ENCODE peak calls at places on chromosomes 13 and 19, in nine cellular contexts. One of them, this sample, is unnamed.

GRCh38 chr13:44930907-44931676 is 58.2 kb downstream of the NUFIP1 start:
- DNase-seq in fibroblast of mammary gland: no peak
- DNase-seq in WERI-Rb-1: no peak
- DNase-seq in upper lobe of left lung: no peak
- DNase-seq in HCT116: no peak
- DNase-seq in GM12878: no peak
- DNase-seq in WTC11: no peak
- DNase-seq in colonic mucosa: no peak
- DNase-seq in lung: no peak
- DNase-seq in this sample: no peak

GRCh38 chr13:25662516-25662915 is 290.7 kb downstream of the ATP8A2 start:
- DNase-seq in upper lobe of left lung: no peak
- DNase-seq in lung: no peak
- DNase-seq in colonic mucosa: no peak
- DNase-seq in WTC11: no peak
- DNase-seq in HCT116: no peak
- DNase-seq in WERI-Rb-1: no peak
- DNase-seq in fibroblast of mammary gland: no peak
- DNase-seq in GM12878: no peak
- DNase-seq in this sample: no peak

GRCh38 chr13:88800505-88800904 is 1129.3 kb downstream of the SLITRK5 start:
- DNase-seq in colonic mucosa: no peak
- DNase-seq in WERI-Rb-1: no peak
- DNase-seq in GM12878: no peak
- DNase-seq in lung: no peak
- DNase-seq in upper lobe of left lung: no peak
- DNase-seq in fibroblast of mammary gland: no peak
- DNase-seq in HCT116: no peak
- DNase-seq in WTC11: no peak
- DNase-seq in this sample: no peak

GRCh38 chr13:107351305-107351704 is 783.4 kb upstream of the ARGLU1 start:
- DNase-seq in upper lobe of left lung: no peak
- DNase-seq in GM12878: no peak
- DNase-seq in WERI-Rb-1: no peak
- DNase-seq in HCT116: no peak
- DNase-seq in lung: no peak
- DNase-seq in WTC11: no peak
- DNase-seq in fibroblast of mammary gland: no peak
- DNase-seq in colonic mucosa: no peak
- DNase-seq in this sample: no peak

GRCh38 chr19:4069331-4069959 is 2.7 kb upstream of the ZBTB7A start:
- DNase-seq in lung: no peak
- DNase-seq in fibroblast of mammary gland: no peak
- DNase-seq in colonic mucosa: peak
- DNase-seq in WERI-Rb-1: no peak
- DNase-seq in GM12878: no peak
- DNase-seq in HCT116: no peak
- DNase-seq in WTC11: no peak
- DNase-seq in upper lobe of left lung: peak
- DNase-seq in this sample: no peak

GRCh38 chr19:35264281-35265125 is 4.3 kb upstream of the USF2 start:
- DNase-seq in WERI-Rb-1: peak
- DNase-seq in GM12878: no peak
- DNase-seq in colonic mucosa: no peak
- DNase-seq in HCT116: no peak
- DNase-seq in upper lobe of left lung: peak
- DNase-seq in WTC11: peak
- DNase-seq in fibroblast of mammary gland: no peak
- DNase-seq in lung: no peak
- DNase-seq in this sample: no peak

GRCh38 chr19:54554896-54555295 is 18.7 kb upstream of the LILRA2 start:
- DNase-seq in upper lobe of left lung: no peak
- DNase-seq in GM12878: no peak
- DNase-seq in lung: no peak
- DNase-seq in colonic mucosa: no peak
- DNase-seq in fibroblast of mammary gland: no peak
- DNase-seq in HCT116: no peak
- DNase-seq in WTC11: no peak
- DNase-seq in WERI-Rb-1: no peak
- DNase-seq in this sample: no peak

GRCh38 chr19:45363861-45364459 is 6.4 kb downstream of the ERCC2 start:
- DNase-seq in WERI-Rb-1: no peak
- DNase-seq in WTC11: no peak
- DNase-seq in upper lobe of left lung: no peak
- DNase-seq in lung: no peak
- DNase-seq in HCT116: no peak
- DNase-seq in GM12878: no peak
- DNase-seq in fibroblast of mammary gland: no peak
- DNase-seq in colonic mucosa: no peak
- DNase-seq in this sample: no peak

GRCh38 chr19:20660473-20660872 is 898 bp downstream of the ZNF626 start:
- DNase-seq in lung: no peak
- DNase-seq in GM12878: no peak
- DNase-seq in HCT116: no peak
- DNase-seq in colonic mucosa: no peak
- DNase-seq in upper lobe of left lung: no peak
- DNase-seq in fibroblast of mammary gland: no peak
- DNase-seq in WERI-Rb-1: no peak
- DNase-seq in WTC11: peak
- DNase-seq in this sample: no peak

GRCh38 chr13:113358653-113359052 is 5.3 kb downstream of the GRTP1 start:
- DNase-seq in lung: no peak
- DNase-seq in WTC11: no peak
- DNase-seq in HCT116: no peak
- DNase-seq in WERI-Rb-1: no peak
- DNase-seq in fibroblast of mammary gland: no peak
- DNase-seq in GM12878: no peak
- DNase-seq in upper lobe of left lung: no peak
- DNase-seq in colonic mucosa: no peak
- DNase-seq in this sample: no peak

GRCh38 chr19:41799444-41800000 is 3.1 kb downstream of the CEACAM3 start:
- DNase-seq in GM12878: no peak
- DNase-seq in WTC11: no peak
- DNase-seq in upper lobe of left lung: no peak
- DNase-seq in HCT116: no peak
- DNase-seq in lung: peak
- DNase-seq in fibroblast of mammary gland: no peak
- DNase-seq in colonic mucosa: no peak
- DNase-seq in WERI-Rb-1: peak
- DNase-seq in this sample: no peak

GRCh38 chr13:98050041-98050466 is 92.8 kb upstream of the FARP1 start:
- DNase-seq in lung: no peak
- DNase-seq in colonic mucosa: no peak
- DNase-seq in HCT116: no peak
- DNase-seq in WERI-Rb-1: no peak
- DNase-seq in WTC11: no peak
- DNase-seq in upper lobe of left lung: no peak
- DNase-seq in fibroblast of mammary gland: peak
- DNase-seq in GM12878: no peak
- DNase-seq in this sample: no peak

GRCh38 chr13:73544175-73544574 is 485.4 kb downstream of the KLF5 start:
- DNase-seq in WERI-Rb-1: no peak
- DNase-seq in HCT116: no peak
- DNase-seq in colonic mucosa: no peak
- DNase-seq in upper lobe of left lung: no peak
- DNase-seq in WTC11: no peak
- DNase-seq in GM12878: no peak
- DNase-seq in fibroblast of mammary gland: no peak
- DNase-seq in lung: no peak
- DNase-seq in this sample: no peak

DNA sequence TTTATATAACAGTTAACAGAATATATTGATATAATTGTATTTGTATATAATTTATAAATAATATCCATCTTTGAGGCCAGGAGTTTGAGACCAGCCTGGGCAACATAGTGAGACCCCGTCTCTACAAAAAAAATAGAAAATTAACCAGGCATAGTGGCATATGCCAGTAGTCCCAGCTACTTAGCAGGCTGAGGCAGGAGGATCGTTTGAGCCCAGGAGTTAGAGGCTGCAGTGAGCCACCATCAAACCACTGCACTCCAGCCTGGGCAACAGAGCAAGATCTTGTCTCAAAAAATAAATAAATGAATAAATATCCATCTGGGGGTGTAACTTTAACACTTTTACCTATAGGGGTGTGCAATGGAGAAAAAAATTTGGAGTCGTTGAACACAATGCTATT is 1.3 kb upstream of the SHFL start:
- DNase-seq in WERI-Rb-1: no peak
- DNase-seq in HCT116: no peak
- DNase-seq in GM12878: no peak
- DNase-seq in fibroblast of mammary gland: no peak
- DNase-seq in colonic mucosa: no peak
- DNase-seq in WTC11: no peak
- DNase-seq in upper lobe of left lung: no peak
- DNase-seq in lung: no peak
- DNase-seq in this sample: no peak
- TF ChIP-seq CTCF in WERI-Rb-1: no peak
- TF ChIP-seq CTCF in HCT116: no peak
- TF ChIP-seq CTCF in GM12878: no peak
- TF ChIP-seq CTCF in fibroblast of mammary gland: no peak
- TF ChIP-seq CTCF in colonic mucosa: no peak
- TF ChIP-seq CTCF in WTC11: no peak
- TF ChIP-seq CTCF in upper lobe of left lung: no peak
- TF ChIP-seq CTCF in lung: no peak
- TF ChIP-seq CTCF in this sample: no peak

GRCh38 chr13:39688278-39688677 is 32.8 kb downstream of the COG6 start:
- DNase-seq in HCT116: no peak
- DNase-seq in lung: no peak
- DNase-seq in WTC11: no peak
- DNase-seq in fibroblast of mammary gland: no peak
- DNase-seq in GM12878: no peak
- DNase-seq in colonic mucosa: no peak
- DNase-seq in WERI-Rb-1: no peak
- DNase-seq in upper lobe of left lung: no peak
- DNase-seq in this sample: no peak

GRCh38 chr13:39682788-39683187 is 27.3 kb downstream of the COG6 start:
- DNase-seq in HCT116: no peak
- DNase-seq in WERI-Rb-1: no peak
- DNase-seq in upper lobe of left lung: no peak
- DNase-seq in colonic mucosa: no peak
- DNase-seq in lung: no peak
- DNase-seq in WTC11: no peak
- DNase-seq in GM12878: peak
- DNase-seq in fibroblast of mammary gland: no peak
- DNase-seq in this sample: peak

GRCh38 chr13:39682310-39682709 is 26.8 kb downstream of the COG6 start:
- DNase-seq in lung: no peak
- DNase-seq in upper lobe of left lung: no peak
- DNase-seq in WTC11: no peak
- DNase-seq in colonic mucosa: no peak
- DNase-seq in WERI-Rb-1: no peak
- DNase-seq in GM12878: no peak
- DNase-seq in HCT116: no peak
- DNase-seq in fibroblast of mammary gland: no peak
- DNase-seq in this sample: no peak

GRCh38 chr13:39685652-39686051 is 30.2 kb downstream of the COG6 start:
- DNase-seq in HCT116: no peak
- DNase-seq in upper lobe of left lung: no peak
- DNase-seq in lung: no peak
- DNase-seq in WERI-Rb-1: no peak
- DNase-seq in WTC11: no peak
- DNase-seq in fibroblast of mammary gland: no peak
- DNase-seq in colonic mucosa: no peak
- DNase-seq in GM12878: no peak
- DNase-seq in this sample: no peak

DNA sequence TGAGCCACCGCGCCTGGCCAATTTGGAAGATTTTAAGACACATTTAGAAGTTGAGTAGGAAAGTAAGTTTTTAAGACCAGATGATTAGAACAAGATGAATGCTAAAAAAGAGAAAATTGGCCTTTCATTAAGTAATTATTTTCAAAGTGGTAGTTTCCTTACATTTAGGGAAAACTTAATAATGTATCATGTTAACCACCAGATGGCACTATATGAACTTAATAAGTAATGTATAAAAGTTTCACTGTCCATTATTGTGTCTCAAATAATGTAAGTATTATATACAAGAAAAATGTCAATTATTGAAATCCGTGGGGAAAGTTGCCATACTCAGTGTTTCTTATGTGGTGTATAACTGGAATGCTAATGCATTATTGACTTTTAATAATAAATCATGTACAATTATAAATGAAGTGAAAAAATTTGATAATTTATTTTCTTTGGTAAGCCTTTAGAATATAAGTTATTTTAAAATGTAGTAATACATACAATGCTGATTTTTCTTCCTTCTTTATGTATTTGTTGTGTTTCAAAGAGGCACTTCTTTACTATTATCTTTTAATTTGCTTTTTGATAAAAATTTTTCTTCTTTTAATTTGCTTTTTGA is 29.2 kb downstream of the COG6 start:
- DNase-seq in GM12878: no peak
- DNase-seq in WTC11: no peak
- DNase-seq in WERI-Rb-1: no peak
- DNase-seq in HCT116: peak
- DNase-seq in colonic mucosa: no peak
- DNase-seq in lung: no peak
- DNase-seq in fibroblast of mammary gland: peak
- DNase-seq in upper lobe of left lung: no peak
- DNase-seq in this sample: peak
- TF ChIP-seq CTCF in GM12878: no peak
- TF ChIP-seq CTCF in WTC11: no peak
- TF ChIP-seq CTCF in WERI-Rb-1: no peak
- TF ChIP-seq CTCF in HCT116: peak
- TF ChIP-seq CTCF in colonic mucosa: no peak
- TF ChIP-seq CTCF in lung: no peak
- TF ChIP-seq CTCF in fibroblast of mammary gland: no peak
- TF ChIP-seq CTCF in upper lobe of left lung: peak
- TF ChIP-seq CTCF in this sample: no peak

GRCh38 chr13:57624565-57625435 is 6.7 kb upstream of the PCDH17 start:
- DNase-seq in upper lobe of left lung: no peak
- DNase-seq in WTC11: peak
- DNase-seq in lung: peak
- DNase-seq in WERI-Rb-1: no peak
- DNase-seq in colonic mucosa: no peak
- DNase-seq in HCT116: no peak
- DNase-seq in fibroblast of mammary gland: peak
- DNase-seq in GM12878: no peak
- DNase-seq in this sample: peak
- TF ChIP-seq CTCF in upper lobe of left lung: peak
- TF ChIP-seq CTCF in WTC11: peak
- TF ChIP-seq CTCF in lung: peak
- TF ChIP-seq CTCF in WERI-Rb-1: peak
- TF ChIP-seq CTCF in colonic mucosa: peak
- TF ChIP-seq CTCF in HCT116: peak
- TF ChIP-seq CTCF in fibroblast of mammary gland: peak
- TF ChIP-seq CTCF in GM12878: peak
- TF ChIP-seq CTCF in this sample: peak

GRCh38 chr13:82740442-82740841 is 1141.8 kb downstream of the SLITRK1 start:
- DNase-seq in WERI-Rb-1: no peak
- DNase-seq in HCT116: no peak
- DNase-seq in fibroblast of mammary gland: no peak
- DNase-seq in lung: no peak
- DNase-seq in GM12878: no peak
- DNase-seq in upper lobe of left lung: no peak
- DNase-seq in WTC11: no peak
- DNase-seq in colonic mucosa: no peak
- DNase-seq in this sample: no peak

DNA sequence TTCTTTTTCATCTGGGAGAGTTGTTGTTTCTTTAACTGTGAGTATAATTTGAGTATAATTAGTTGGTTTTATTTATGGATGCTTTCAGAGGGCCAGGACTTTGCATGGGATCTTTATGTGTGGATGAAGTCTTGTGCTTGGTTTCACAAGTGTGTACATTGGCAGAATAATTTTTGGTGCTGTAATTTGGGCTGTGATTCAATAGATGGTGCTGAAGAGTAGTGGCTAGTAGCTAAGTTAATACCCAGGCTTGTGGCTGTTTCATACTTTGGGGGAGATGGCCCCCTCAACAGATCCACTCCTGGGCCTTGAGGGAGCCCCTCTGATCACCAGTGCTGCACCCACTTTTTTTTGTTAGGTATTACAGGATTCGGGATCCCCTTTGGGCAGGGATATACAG is 1142.4 kb downstream of the SLITRK1 start:
- DNase-seq in WTC11: no peak
- DNase-seq in GM12878: no peak
- DNase-seq in colonic mucosa: no peak
- DNase-seq in fibroblast of mammary gland: peak
- DNase-seq in lung: no peak
- DNase-seq in WERI-Rb-1: no peak
- DNase-seq in HCT116: no peak
- DNase-seq in upper lobe of left lung: no peak
- DNase-seq in this sample: no peak
- TF ChIP-seq CTCF in WTC11: no peak
- TF ChIP-seq CTCF in GM12878: no peak
- TF ChIP-seq CTCF in colonic mucosa: no peak
- TF ChIP-seq CTCF in fibroblast of mammary gland: peak
- TF ChIP-seq CTCF in lung: no peak
- TF ChIP-seq CTCF in WERI-Rb-1: no peak
- TF ChIP-seq CTCF in HCT116: peak
- TF ChIP-seq CTCF in upper lobe of left lung: no peak
- TF ChIP-seq CTCF in this sample: no peak

This sample was measured in GM20000.